ENCODE peak calls at places on chromosome 15, in five cellular contexts. G is GM12878, U is SK-N-SH, T is K562, M is HepG2. H is an unnamed sample.

GRCh38 chr15:34436126-34436955 is 1.3 kb downstream of the GOLGA8A start:
- DNase-seq in T (peak; percentile 31), G (no peak), U (peak; percentile 42), M (no peak), H (peak; percentile 33)

GRCh38 chr15:43509923-43510229 is 7.5 kb upstream of the MAP1A start:
- DNase-seq in T (no peak), U (no peak), G (no peak), M (no peak), H (no peak)

GRCh38 chr15:58628206-58629057 is 121.1 kb downstream of the ADAM10 start:
- DNase-seq in M (no peak), G (peak; percentile 9), T (no peak), U (no peak), H (no peak)

GRCh38 chr15:85946986-85947385 is 132.7 kb upstream of the AGBL1 start:
- DNase-seq in G (no peak), U (no peak), M (no peak), T (no peak), H (no peak)

GRCh38 chr15:34318277-34319079 is 19.1 kb downstream of the SLC12A6 start:
- DNase-seq in M (peak; percentile 78), G (no peak), T (peak; percentile 69), U (no peak), H (peak; percentile 57)

GRCh38 chr15:57213783-57214366 is 162.4 kb upstream of the CGNL1 start:
- DNase-seq in U (peak; percentile 3), M (peak; percentile 41), G (no peak), T (peak; percentile 46), H (peak; percentile 36)

GRCh38 chr15:44193651-44194396 is 1.2 kb downstream of the FRMD5 start:
- DNase-seq in G (no peak), T (no peak), U (peak; percentile 47), M (no peak), H (no peak)

GRCh38 chr15:48427479-48427878 is 96.2 kb downstream of the DUT start:
- DNase-seq in M (no peak), T (no peak), G (no peak), U (no peak), H (no peak)

GRCh38 chr15:100284701-100285100 is 57.1 kb downstream of the ADAMTS17 start:
- DNase-seq in T (no peak), G (no peak), U (no peak), M (no peak), H (no peak)
- TF ChIP-seq POLR2AphosphoS5 in T (no peak), G (no peak), U (no peak), M (no peak), H (no peak)

GRCh38 chr15:92097473-92098178 is 244.1 kb downstream of the SLCO3A1 start:
- DNase-seq in T (peak; percentile 53), M (peak; percentile 30), G (peak; percentile 20), U (peak; percentile 69), H (peak; percentile 45)
- TF ChIP-seq REST in T (no peak), M (no peak), G (no peak), U (no peak), H (no peak)

DNA sequence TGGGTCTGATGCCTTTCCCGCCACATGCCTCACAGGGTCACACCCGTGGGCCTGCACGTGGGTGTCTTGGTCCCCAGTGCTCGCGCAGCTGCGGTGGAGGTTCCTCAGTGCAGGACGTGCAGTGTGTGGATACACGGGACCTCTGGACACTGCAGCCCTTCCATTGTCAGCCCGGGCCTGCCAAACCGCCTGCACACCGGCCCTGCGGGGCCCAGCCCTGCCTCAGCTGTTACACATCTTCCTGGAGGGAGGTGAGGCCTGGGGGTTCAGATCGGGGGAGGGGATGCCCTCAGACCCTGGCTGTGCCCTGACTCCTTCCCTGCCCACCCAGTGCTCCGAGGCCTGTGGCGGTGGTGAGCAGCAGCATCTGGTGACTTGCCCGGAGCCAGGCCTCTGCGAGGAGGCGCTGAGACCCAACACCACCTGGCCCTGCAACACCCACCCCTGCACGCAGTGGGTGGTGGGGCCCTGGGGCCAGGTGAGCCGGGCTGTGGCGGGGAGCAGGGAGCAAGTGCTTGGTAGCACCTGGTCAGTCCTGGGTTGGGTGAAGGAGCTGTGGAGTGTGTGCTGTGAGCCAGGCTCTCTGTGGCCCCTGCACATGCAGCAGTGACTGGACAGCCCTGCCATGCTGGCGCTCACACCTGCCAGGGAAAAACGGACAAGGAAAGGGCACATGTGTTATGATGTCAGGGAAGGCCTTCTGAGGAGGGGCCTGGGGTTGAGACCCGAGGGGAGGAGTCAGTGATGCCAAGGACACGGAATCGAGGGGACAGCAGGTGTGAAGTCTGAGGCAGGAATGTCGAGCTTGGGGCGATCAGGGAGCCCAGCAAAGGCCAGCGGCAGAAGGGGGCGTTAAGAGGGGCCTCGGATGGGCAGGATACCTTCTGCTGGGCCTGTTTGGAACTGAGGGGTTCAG is 88.9 kb downstream of the TBC1D2B start:
- DNase-seq in M (no peak), G (no peak), T (no peak), U (no peak), H (no peak)
- TF ChIP-seq GABPA in M (no peak), G (no peak), T (no peak), U (no peak), H (no peak)

GRCh38 chr15:75215107-75216004 is 13.7 kb downstream of the C15orf39 start:
- DNase-seq in M (no peak), T (no peak), U (no peak), G (no peak), H (peak; percentile 29)
- TF ChIP-seq POLR2AphosphoS5 in M (peak; percentile 47), T (no peak), U (no peak), G (peak; percentile 47), H (peak; percentile 74)

GRCh38 chr15:50181206-50181982 is 602 bp upstream of the SLC27A2 start:
- DNase-seq in M (no peak), T (no peak), U (peak; percentile 17), G (no peak), H (no peak)
- TF ChIP-seq REST in M (no peak), T (no peak), U (no peak), G (no peak), H (no peak)

DNA sequence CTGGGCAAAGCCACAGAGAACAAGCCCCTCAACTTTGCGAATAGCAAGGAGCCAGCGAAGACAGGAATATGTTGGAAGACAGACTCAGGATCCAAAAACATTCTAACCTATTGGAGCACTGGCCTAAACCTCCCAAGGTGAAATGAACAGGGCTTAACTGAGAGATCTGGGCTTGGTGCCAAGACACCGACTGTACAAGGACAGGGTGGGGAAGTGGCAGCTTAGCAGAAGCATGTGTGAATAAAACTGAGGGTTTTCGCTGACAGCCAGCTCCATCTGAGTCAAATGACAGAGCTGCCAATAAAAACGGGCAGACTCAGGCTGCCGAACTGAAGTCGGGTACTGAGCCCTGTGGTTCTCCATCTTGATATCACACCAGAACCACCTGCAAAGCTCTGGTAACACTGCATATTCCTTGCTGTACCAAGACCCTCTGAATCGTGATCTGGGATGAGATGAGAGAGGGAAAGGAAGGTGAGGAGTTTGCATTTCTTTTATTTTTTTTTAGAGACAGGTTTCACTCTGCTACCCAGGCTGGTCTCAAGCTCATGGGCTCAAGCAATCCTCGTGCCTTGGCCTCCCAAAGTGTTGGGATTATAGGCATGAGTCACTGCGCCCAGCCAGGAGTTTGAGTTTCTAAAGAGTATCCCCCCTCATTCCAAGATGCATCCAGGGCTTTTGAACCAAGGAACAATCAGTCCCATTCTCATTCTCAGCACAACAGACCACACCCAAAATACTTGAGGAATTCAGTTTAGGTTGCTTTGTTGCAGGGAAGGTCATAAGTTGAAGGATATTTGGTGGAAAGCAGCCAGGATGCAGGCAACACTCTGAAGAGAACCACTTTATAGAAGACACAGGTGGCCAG is 6.0 kb upstream of the PLCB2 start:
- DNase-seq in G (no peak), U (no peak), M (peak; percentile 53), T (peak; percentile 51), H (no peak)
- TF ChIP-seq GABPA in G (no peak), U (no peak), M (no peak), T (no peak), H (no peak)

DNA sequence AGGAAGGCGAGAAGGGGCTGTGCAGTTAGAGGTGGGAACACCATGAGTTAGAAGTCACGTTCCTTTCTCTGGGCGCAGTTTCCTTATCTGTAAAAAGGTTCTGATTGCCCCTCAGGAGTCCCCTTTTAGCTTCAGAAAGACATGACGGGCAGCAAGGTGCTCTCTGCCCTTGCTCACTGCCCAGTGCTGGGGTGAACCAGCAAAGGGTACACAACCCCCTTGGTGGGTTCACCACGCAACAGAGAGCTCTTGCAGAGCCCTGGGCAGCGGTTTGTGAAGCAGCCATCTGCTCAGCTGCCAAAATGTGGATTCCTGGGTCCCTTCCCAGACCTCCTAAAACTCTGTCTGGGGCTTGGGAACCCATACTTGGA is 883 bp downstream of the GCHFR start:
- DNase-seq in G (no peak), U (no peak), M (no peak), T (no peak), H (peak; percentile 33)
- TF ChIP-seq POLR2AphosphoS5 in G (no peak), U (no peak), M (no peak), T (no peak), H (no peak)

GRCh38 chr15:100790786-100791265 is 88.8 kb upstream of the ALDH1A3 start:
- DNase-seq in G (no peak), M (no peak), T (no peak), U (no peak), H (no peak)
- TF ChIP-seq REST in G (no peak), M (no peak), T (no peak), U (no peak), H (no peak)

GRCh38 chr15:64379216-64379960 is 1.9 kb downstream of the PCLAF start:
- DNase-seq in M (no peak), U (no peak), T (no peak), G (no peak), H (no peak)
- TF ChIP-seq GABPA in M (no peak), U (no peak), T (no peak), G (no peak), H (no peak)

GRCh38 chr15:95302809-95303208 is 1027.7 kb upstream of the NR2F2 start:
- DNase-seq in U (no peak), T (no peak), G (no peak), M (no peak), H (no peak)

GRCh38 chr15:95303659-95304058 is 1026.8 kb upstream of the NR2F2 start:
- DNase-seq in G (no peak), M (no peak), T (no peak), U (no peak), H (no peak)

GRCh38 chr15:95302206-95302605 is 1028.3 kb upstream of the NR2F2 start:
- DNase-seq in M (no peak), G (no peak), U (no peak), T (no peak), H (peak; percentile 18)

GRCh38 chr15:95304874-95305271 is 1025.6 kb upstream of the NR2F2 start:
- DNase-seq in T (no peak), G (no peak), U (no peak), M (no peak), H (no peak)

GRCh38 chr15:95304116-95304873 is 1026.2 kb upstream of the NR2F2 start:
- DNase-seq in T (no peak), M (no peak), G (no peak), U (no peak), H (no peak)
- TF ChIP-seq POLR2AphosphoS5 in T (no peak), M (no peak), G (no peak), U (no peak), H (peak; percentile 36)

H was measured in HL-60.